ENCODE peak calls at places on chromosomes 13 and 19, in five cellular contexts. E is heart right ventricle; P is heart left ventricle; R is CD8-positive, alpha-beta memory T cell; A is Peyer's patch. I is an unnamed sample.

GRCh38 chr19:383922-384800 is 24.8 kb downstream of the C2CD4C start:
- DNase-seq in A (peak; percentile 47), E (peak; percentile 45), P (no peak), R (peak; percentile 40), I (no peak)

GRCh38 chr13:111903143-111903542 is 163.8 kb upstream of the SOX1 start:
- DNase-seq in E (no peak), R (no peak), P (no peak), A (no peak), I (peak; percentile 31)

GRCh38 chr13:80237646-80238045 is 103.3 kb downstream of the SPRY2 start:
- DNase-seq in R (no peak), P (no peak), A (no peak), E (no peak), I (peak; percentile 34)

GRCh38 chr19:19475845-19476828 is 39.2 kb downstream of the TSSK6 start:
- DNase-seq in A (no peak), R (peak; percentile 34), P (no peak), E (no peak), I (no peak)

GRCh38 chr19:294819-295686 is 3.9 kb upstream of the PLPP2 start:
- DNase-seq in P (no peak), A (peak; percentile 73), R (no peak), E (no peak), I (no peak)

GRCh38 chr13:81929988-81930387 is 1589.1 kb upstream of the SPRY2 start:
- DNase-seq in R (no peak), A (no peak), E (no peak), P (no peak), I (no peak)

GRCh38 chr19:42290523-42291436 is 11.2 kb upstream of the PRR19 start:
- DNase-seq in A (no peak), P (no peak), R (peak; percentile 78), E (no peak), I (peak; percentile 76)

GRCh38 chr13:46131705-46132104 is 26.9 kb upstream of the CPB2 start:
- DNase-seq in A (no peak), P (no peak), E (no peak), R (no peak), I (no peak)

GRCh38 chr19:47494211-47494547 is 10.2 kb upstream of the KPTN start:
- DNase-seq in E (no peak), A (no peak), R (no peak), P (no peak), I (no peak)

GRCh38 chr19:55085923-55086715 is 10.4 kb downstream of the EPS8L1 start:
- DNase-seq in A (peak; percentile 50), P (no peak), R (no peak), E (no peak), I (no peak)

GRCh38 chr19:14526423-14526822 is 3.0 kb upstream of the TECR start:
- DNase-seq in E (no peak), A (no peak), R (no peak), P (no peak), I (no peak)

GRCh38 chr13:40221460-40222201 is 444.8 kb downstream of the FOXO1 start:
- DNase-seq in A (no peak), E (no peak), R (peak; percentile 70), P (no peak), I (no peak)

GRCh38 chr13:97119899-97120745 is 102.0 kb upstream of the MBNL2 start:
- DNase-seq in A (no peak), P (no peak), E (no peak), R (no peak), I (no peak)

GRCh38 chr19:31991984-31992655 is 353.3 kb upstream of the ZNF507 start:
- DNase-seq in A (no peak), R (no peak), E (no peak), P (no peak), I (no peak)

GRCh38 chr13:100131863-100132574 is 43.1 kb downstream of the PCCA start:
- DNase-seq in P (no peak), E (no peak), A (no peak), R (no peak), I (peak; percentile 98)

GRCh38 chr13:104098421-104098820 is 1032.2 kb upstream of the SLC10A2 start:
- DNase-seq in R (no peak), E (no peak), A (no peak), P (no peak), I (no peak)

GRCh38 chr19:47176627-47177090 is 46.0 kb downstream of the SAE1 start:
- DNase-seq in A (no peak), E (no peak), R (peak; percentile 54), P (no peak), I (peak; percentile 49)

GRCh38 chr19:13817615-13818371 is 22.6 kb downstream of the ZSWIM4 start:
- DNase-seq in P (peak; percentile 55), A (peak; percentile 91), E (no peak), R (no peak), I (no peak)

GRCh38 chr19:308471-309205 is 17.4 kb upstream of the PLPP2 start:
- DNase-seq in P (no peak), R (no peak), A (no peak), E (no peak), I (no peak)

GRCh38 chr13:25778808-25779207 is 273.0 kb downstream of the SHISA2 start:
- DNase-seq in P (no peak), E (no peak), A (no peak), R (no peak), I (no peak)

GRCh38 chr13:106205871-106206270 is 329.6 kb downstream of the EFNB2 start:
- DNase-seq in R (no peak), E (no peak), P (no peak), A (no peak), I (peak; percentile 64)

GRCh38 chr13:36193151-36193855 is 21.1 kb downstream of the SOHLH2 start:
- DNase-seq in R (no peak), A (no peak), E (no peak), P (no peak), I (peak; percentile 50)

DNA sequence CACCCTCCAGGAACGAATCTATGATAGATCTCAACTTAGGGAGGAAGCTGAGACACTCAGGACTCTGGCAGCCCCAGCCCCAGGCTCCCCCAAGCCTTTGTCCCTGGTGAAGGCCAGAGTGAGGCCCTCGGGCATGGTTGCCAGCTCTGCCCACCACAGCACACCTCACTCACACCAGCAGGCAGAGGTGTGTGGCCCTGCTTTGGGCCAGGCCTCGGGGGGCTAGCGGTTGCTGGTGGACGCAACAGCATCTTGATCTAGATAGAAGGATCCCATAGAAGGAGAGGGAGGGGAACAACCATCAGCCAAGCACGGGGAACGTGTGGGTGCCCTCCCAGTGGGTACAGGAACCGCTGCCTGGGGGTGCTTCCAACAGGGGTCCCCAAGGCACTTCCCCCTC is 36.7 kb downstream of the DNMT1 start:
- DNase-seq in A (no peak), R (no peak), E (no peak), P (no peak), I (no peak)
- H3K4me3 ChIP-seq in A (no peak overlapping the region), R (no peak overlapping the region), E (no peak overlapping the region), P (no peak overlapping the region), I (no peak overlapping the region)

DNA sequence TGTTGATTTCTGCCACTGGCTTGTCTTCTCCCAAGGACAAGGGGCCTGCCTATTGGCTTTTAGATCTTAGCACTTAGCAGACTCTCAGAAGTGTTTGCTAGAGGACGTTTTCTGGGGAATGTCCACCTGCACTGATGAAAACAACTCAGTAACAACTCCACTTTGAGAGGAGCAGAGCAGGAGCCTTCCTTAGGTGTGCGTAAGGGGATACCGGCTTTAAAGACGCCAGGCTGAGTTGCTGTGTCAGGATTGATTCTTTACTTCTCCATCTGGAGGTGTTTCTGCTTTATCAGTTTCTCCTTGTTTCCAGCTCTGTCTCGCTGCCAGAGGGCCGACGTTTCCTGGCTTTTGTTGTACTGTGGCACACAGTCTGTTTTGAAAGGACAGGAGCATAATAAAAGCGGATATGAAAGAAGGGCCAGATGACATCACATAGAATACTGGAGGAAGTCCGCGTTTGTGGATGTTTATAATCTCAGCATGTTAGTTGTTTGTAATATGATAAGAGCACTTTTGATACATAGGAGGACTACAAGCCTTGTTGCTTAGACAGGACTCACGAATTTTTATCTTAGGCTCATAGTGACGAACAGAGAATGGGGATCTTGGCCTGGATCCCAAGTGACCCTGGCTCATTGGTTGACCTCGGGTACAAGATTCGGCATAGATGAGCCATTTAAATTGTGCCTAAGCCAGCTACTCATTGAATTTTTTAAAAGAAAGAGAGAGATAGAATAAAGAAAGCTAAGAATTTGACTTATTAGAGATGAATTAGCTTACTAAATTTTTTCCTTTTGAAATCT is 34.6 kb downstream of the COL4A2 start:
- DNase-seq in P (peak; percentile 54), R (no peak), E (peak; percentile 52), A (peak; percentile 33), I (peak; percentile 76)
- H3K4me1 ChIP-seq in P (peaks cover 65% of the 10 kb centered on the region), R (peaks cover 21% of the 10 kb centered on the region), E (peaks cover 85% of the 10 kb centered on the region), A (no peaks in the 10 kb centered on the region), I (peaks cover 70% of the 10 kb centered on the region)

GRCh38 chr19:48698046-48698445 is 2.3 kb downstream of the FUT2 start:
- DNase-seq in E (no peak), A (no peak), R (no peak), P (no peak), I (peak; percentile 15)
- H3K27ac ChIP-seq in E (no peak overlapping the region), A (no peak overlapping the region), R (no peak overlapping the region), P (no peak overlapping the region), I (no peak overlapping the region)

GRCh38 chr13:34164585-34164984 is 346.6 kb downstream of the RFC3 start:
- DNase-seq in R (no peak), E (no peak), A (no peak), P (no peak), I (no peak)
- H3K4me3 ChIP-seq in R (no peak overlapping the region), E (no peak overlapping the region), A (no peak overlapping the region), P (no peak overlapping the region), I (no peak overlapping the region)

DNA sequence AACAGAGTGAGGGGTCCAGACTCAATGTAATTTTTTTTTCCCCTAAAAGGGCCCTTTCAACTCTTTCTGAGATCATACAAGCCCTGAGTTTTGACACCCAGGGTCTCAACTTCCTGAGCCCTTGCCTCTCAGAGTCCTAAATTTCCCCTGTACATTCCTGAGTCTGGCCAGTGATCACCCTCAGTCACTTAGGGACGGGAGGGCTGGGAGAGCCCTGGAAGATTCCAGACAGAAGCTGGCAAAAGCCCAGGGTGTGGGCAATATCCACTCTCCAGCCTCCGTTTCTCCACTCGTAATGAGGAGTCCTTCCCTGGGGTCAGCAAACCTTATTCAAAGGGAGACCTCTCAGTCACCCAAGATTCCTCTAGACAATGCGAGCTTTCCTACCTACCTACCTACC is 1.6 kb downstream of the PPP1R13L start:
- DNase-seq in E (no peak), A (no peak), P (no peak), R (no peak), I (no peak)
- H3K4me1 ChIP-seq in E (peaks cover 72% of the 10 kb centered on the region), A (no peaks in the 10 kb centered on the region), P (peaks cover 17% of the 10 kb centered on the region), R (peaks cover 31% of the 10 kb centered on the region), I (peaks cover 24% of the 10 kb centered on the region)